ENCODE peak calls at places on chromosomes 6 and 20, in five cellular contexts. G is H1, P is K562, D is HCT116, Q is HepG2. K is an unnamed sample.
A peak's percentile ranks its signal among the peaks of the same experiment; 100 is the strongest.

GRCh38 chr20:35947489-35947888 is 6.8 kb downstream of the SCAND1 start:
- DNase-seq in G (peak; percentile 58), P (no peak), D (peak; percentile 42), Q (peak; percentile 69), K (no peak)

GRCh38 chr6:49980898-49981297 is 11.5 kb upstream of the DEFB113 start:
- DNase-seq in G (no peak), P (no peak), D (no peak), Q (no peak), K (no peak)

GRCh38 chr6:69775450-69775849 is 21.4 kb downstream of the LMBRD1 start:
- DNase-seq in G (no peak), P (no peak), D (no peak), Q (no peak), K (no peak)

GRCh38 chr6:131982740-131983259 is 31.6 kb upstream of the CCN2 start:
- DNase-seq in G (no peak), P (no peak), D (no peak), Q (no peak), K (no peak)

GRCh38 chr20:61599061-61599930 is 347.2 kb downstream of the CDH4 start:
- DNase-seq in G (peak; percentile 82), P (peak; percentile 42), D (no peak), Q (no peak), K (no peak)

GRCh38 chr20:17281478-17281877 is 54.6 kb downstream of the PCSK2 start:
- DNase-seq in G (peak; percentile 84), P (peak; percentile 8), D (peak; percentile 3), Q (peak; percentile 64), K (no peak)

GRCh38 chr20:10710995-10711775 is 37.4 kb upstream of the JAG1 start:
- DNase-seq in G (no peak), P (no peak), D (no peak), Q (peak; percentile 97), K (no peak)

GRCh38 chr20:62239278-62239879 is 1.1 kb downstream of the OSBPL2 start:
- DNase-seq in G (no peak), P (no peak), D (no peak), Q (no peak), K (no peak)

GRCh38 chr6:166906376-166907044 is 49.8 kb downstream of the RNASET2 start:
- DNase-seq in G (no peak), P (no peak), D (no peak), Q (no peak), K (no peak)

GRCh38 chr6:145836170-145836569 is 21.6 kb upstream of the FBXO30 start:
- DNase-seq in G (no peak), P (no peak), D (no peak), Q (no peak), K (no peak)

GRCh38 chr6:170086639-170087420 is 204.0 kb downstream of the DLL1 start:
- DNase-seq in G (no peak), P (no peak), D (no peak), Q (no peak), K (no peak)

GRCh38 chr6:108361312-108361932 is 66.6 kb downstream of the AFG1L start:
- DNase-seq in G (no peak), P (peak; percentile 40), D (no peak), Q (no peak), K (no peak)
- TF ChIP-seq JUND in G (no peak), P (peak; percentile 58), D (no peak), Q (no peak), K (no peak)

DNA sequence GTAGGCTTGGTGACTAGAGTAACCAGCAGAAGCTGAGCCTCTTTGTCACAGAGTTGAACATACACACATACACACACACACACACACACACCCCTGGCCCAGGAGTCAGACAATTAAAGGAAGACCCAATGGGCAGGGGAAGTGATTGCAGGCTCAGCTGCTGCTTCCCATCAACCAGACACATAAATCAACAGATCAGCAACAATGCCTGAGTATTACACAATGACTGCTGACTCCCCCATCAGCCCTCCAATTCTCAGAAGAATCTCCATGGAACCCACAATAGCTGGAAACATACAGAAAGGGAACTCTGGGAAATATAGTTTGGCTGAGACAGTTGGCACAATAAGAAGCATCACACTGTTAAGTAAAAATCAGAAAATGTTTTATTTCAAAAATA is 270.4 kb upstream of the PLCB4 start:
- DNase-seq in G (no peak), P (no peak), D (no peak), Q (no peak), K (no peak)
- TF ChIP-seq JUND in G (no peak), P (no peak), D (no peak), Q (no peak), K (no peak)

DNA sequence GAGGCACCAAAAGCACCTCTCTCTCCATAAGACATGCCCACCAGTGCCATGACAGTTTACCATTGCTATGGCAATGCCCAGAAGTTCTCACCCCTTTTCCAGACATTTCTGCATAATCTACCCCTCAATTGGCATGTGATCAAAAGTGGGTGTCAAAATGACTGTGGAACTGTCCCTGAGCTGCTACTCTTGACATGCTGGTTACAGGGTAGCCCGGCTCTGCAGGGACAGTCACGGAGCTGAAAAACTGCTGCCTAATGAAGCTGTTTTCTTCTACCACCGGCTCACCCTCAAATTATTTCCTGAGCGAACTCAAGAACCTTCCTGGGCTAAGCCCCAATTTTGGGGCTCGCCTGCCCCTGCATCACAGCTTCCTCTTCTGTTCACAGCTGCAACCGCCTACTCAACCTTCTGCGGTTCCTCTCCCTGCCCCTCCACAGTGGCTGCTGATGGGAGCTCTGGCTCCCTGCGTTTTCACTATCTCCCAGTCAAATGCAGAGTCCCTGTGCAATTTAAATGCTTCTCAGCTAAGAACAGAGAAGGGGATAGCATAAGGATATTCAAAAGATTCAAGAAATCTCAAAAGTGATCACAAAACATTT is 110.8 kb upstream of the MLN start:
- DNase-seq in G (no peak), P (no peak), D (no peak), Q (no peak), K (no peak)
- TF ChIP-seq JUND in G (no peak), P (no peak), D (no peak), Q (no peak), K (no peak)

GRCh38 chr6:34557228-34557627 is 1.1 kb upstream of the SPDEF start:
- DNase-seq in G (no peak), P (peak; percentile 73), D (no peak), Q (no peak), K (no peak)
- TF ChIP-seq JUND in G (no peak), P (no peak), D (no peak), Q (no peak), K (no peak)

DNA sequence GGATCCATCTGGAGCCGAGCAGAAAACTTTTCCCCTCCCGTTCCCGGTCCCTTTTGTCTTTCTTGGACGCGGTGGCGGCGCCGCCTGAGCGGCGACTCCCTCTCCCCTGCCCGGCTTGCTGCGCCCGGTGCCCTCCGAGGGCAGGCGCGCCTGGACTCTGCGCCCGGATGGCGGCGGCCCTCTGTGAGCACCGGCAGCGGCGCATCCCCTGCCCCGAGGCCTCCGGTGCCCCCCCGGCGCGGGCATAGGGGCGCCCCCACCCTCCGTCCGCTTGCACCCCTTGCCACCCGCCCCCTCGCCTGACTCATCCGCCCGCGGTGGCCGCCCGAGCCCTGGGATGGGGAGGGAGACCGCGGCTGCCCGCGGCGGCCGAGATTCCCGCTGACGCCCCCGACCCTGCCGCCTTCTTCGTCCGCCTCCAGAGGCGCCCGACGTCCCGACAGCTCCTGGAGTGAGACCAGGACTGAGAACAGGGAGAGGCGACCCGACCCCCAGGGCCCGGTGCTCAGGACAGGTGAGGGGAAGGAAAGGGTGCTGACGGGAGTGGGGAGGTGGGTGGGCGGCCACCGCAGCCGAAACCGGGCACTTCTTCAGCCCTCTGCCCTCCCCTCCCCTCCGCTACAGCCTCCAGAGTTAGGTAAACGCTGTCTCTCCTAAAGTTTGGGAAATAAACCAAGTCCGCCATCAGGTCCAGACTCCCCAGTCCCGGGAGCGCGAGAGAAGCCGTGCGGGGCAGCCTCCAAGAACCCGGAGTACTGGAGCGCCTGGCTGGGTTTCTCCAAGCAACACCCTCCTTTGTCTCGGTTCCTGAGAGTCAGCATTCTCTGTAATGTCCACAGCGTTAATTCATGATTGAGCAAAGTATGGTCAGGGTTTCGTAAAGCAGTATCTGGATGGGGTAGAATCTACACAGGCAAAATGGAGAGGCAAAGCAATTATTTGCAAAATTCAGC is at the start of gene TMEM200A:
- DNase-seq in G (peak; percentile 58), P (no peak), D (no peak), Q (no peak), K (no peak)
- TF ChIP-seq JUND in G (no peak), P (no peak), D (no peak), Q (no peak), K (no peak)

GRCh38 chr6:17015551-17016381 is 86.1 kb upstream of the STMND1 start:
- DNase-seq in G (no peak), P (no peak), D (no peak), Q (no peak), K (no peak)

GRCh38 chr6:17017416-17017815 is 84.4 kb upstream of the STMND1 start:
- DNase-seq in G (no peak), P (no peak), D (no peak), Q (no peak), K (no peak)

GRCh38 chr6:17020889-17021538 is 80.8 kb upstream of the STMND1 start:
- DNase-seq in G (no peak), P (no peak), D (no peak), Q (no peak), K (no peak)

GRCh38 chr6:17021539-17021889 is 80.3 kb upstream of the STMND1 start:
- DNase-seq in G (no peak), P (no peak), D (no peak), Q (no peak), K (no peak)

DNA sequence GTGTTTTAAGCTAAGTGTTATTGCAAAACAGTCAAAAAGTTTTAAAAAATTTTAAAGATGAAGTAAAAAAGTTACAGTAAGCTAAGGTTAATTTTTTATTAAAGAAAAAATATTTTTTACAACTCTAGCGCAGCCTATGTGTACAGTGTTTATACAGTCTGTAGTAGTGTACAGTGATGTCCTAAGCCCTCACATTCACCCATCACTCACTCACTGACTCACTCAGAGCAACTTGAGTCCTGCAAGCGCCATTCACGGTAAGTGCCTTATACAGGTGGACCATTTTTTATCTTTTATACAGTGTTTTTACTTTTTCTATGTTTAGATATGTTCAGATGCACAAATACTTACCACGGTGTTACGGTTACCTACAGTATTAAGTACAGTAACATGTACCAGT is 83.4 kb upstream of the STMND1 start:
- DNase-seq in G (no peak), P (no peak), D (no peak), Q (no peak), K (no peak)
- TF ChIP-seq JUND in G (no peak), P (no peak), D (no peak), Q (no peak), K (no peak)

K was measured in T47D.